ENCODE peak calls at places on chromosomes 5 and 9, in ten cellular contexts. G is HepG2; H is upper lobe of right lung; L is mammary epithelial cell; Q is fibroblast of the aortic adventitia; K is CD8-positive, alpha-beta T cell; R is mesothelial cell of epicardium; W is cardiac muscle cell; E is omental fat pad; F is uterus. I is an unnamed sample.

GRCh38 chr5:175282611-175283225 is 161.3 kb downstream of the DRD1 start:
- DNase-seq in G (no peak), H (no peak), L (no peak), Q (peak), K (no peak), R (no peak), W (no peak), E (no peak), F (no peak), I (no peak)

GRCh38 chr9:110141118-110141797 is 66.7 kb downstream of the C9orf152 start:
- DNase-seq in G (no peak), H (no peak), L (peak), Q (peak), K (no peak), R (no peak), W (no peak), E (peak), F (peak), I (no peak)

GRCh38 chr5:133220851-133221674 is 169.2 kb downstream of the HSPA4 start:
- DNase-seq in G (peak), H (no peak), L (no peak), Q (peak), K (no peak), R (no peak), W (no peak), E (no peak), F (no peak), I (no peak)

GRCh38 chr5:168532471-168532870 is 3.4 kb downstream of the FBLL1 start:
- DNase-seq in G (no peak), H (no peak), L (no peak), Q (no peak), K (no peak), R (no peak), W (no peak), E (no peak), F (no peak), I (no peak)

GRCh38 chr5:38796000-38796738 is 49.6 kb upstream of the OSMR start:
- DNase-seq in G (no peak), H (no peak), L (no peak), Q (peak), K (no peak), R (no peak), W (no peak), E (no peak), F (peak), I (no peak)

GRCh38 chr5:60262576-60263295 is 369.2 kb upstream of the PDE4D start:
- DNase-seq in G (no peak), H (no peak), L (no peak), Q (no peak), K (no peak), R (no peak), W (no peak), E (no peak), F (no peak), I (no peak)

GRCh38 chr5:168282120-168282519 is 9.3 kb upstream of the WWC1 start:
- DNase-seq in G (peak), H (peak), L (no peak), Q (peak), K (no peak), R (no peak), W (no peak), E (no peak), F (no peak), I (no peak)

GRCh38 chr9:8143677-8144076 is 344.1 kb upstream of the DMAC1 start:
- DNase-seq in G (no peak), H (no peak), L (no peak), Q (no peak), K (no peak), R (no peak), W (no peak), E (no peak), F (no peak), I (no peak)

GRCh38 chr5:148542812-148543211 is 111.5 kb downstream of the HTR4 start:
- DNase-seq in G (no peak), H (no peak), L (peak), Q (peak), K (no peak), R (no peak), W (no peak), E (no peak), F (no peak), I (no peak)

GRCh38 chr9:110064721-110065252 is 143.2 kb downstream of the C9orf152 start:
- DNase-seq in G (no peak), H (no peak), L (no peak), Q (no peak), K (no peak), R (no peak), W (no peak), E (no peak), F (no peak), I (no peak)

GRCh38 chr9:81619353-81620008 is 69.9 kb downstream of the TLE1 start:
- DNase-seq in G (no peak), H (no peak), L (no peak), Q (peak), K (no peak), R (no peak), W (no peak), E (no peak), F (no peak), I (no peak)

GRCh38 chr9:13615660-13616615 is 336.4 kb upstream of the MPDZ start:
- DNase-seq in G (no peak), H (no peak), L (no peak), Q (peak), K (no peak), R (no peak), W (no peak), E (no peak), F (no peak), I (no peak)

GRCh38 chr5:174292348-174292747 is 246.8 kb downstream of the NSG2 start:
- DNase-seq in G (no peak), H (no peak), L (no peak), Q (no peak), K (no peak), R (no peak), W (no peak), E (no peak), F (no peak), I (no peak)

GRCh38 chr5:94010814-94011213 is 269.4 kb upstream of the POU5F2 start:
- DNase-seq in G (no peak), H (no peak), L (peak), Q (no peak), K (no peak), R (no peak), W (no peak), E (no peak), F (no peak), I (no peak)

GRCh38 chr9:133320421-133320881 is 15.5 kb downstream of the SURF6 start:
- DNase-seq in G (no peak), H (peak), L (no peak), Q (no peak), K (no peak), R (no peak), W (no peak), E (no peak), F (no peak), I (no peak)

GRCh38 chr9:27715651-27716050 is 142.4 kb upstream of the C9orf72 start:
- DNase-seq in G (no peak), H (no peak), L (no peak), Q (no peak), K (no peak), R (no peak), W (peak), E (no peak), F (no peak), I (no peak)

GRCh38 chr9:116198344-116198743 is 44.8 kb downstream of the PAPPA start:
- DNase-seq in G (no peak), H (no peak), L (peak), Q (peak), K (no peak), R (no peak), W (no peak), E (no peak), F (no peak), I (no peak)

GRCh38 chr9:137682431-137682991 is 63.7 kb downstream of the EHMT1 start:
- DNase-seq in G (no peak), H (no peak), L (no peak), Q (no peak), K (no peak), R (no peak), W (peak), E (no peak), F (no peak), I (peak)
- TF ChIP-seq CTCF in G (no peak), H (no peak), L (no peak), Q (no peak), K (no peak), R (no peak), W (no peak), E (no peak), F (no peak), I (no peak)

GRCh38 chr9:82808478-82808877 is 254.5 kb downstream of the RASEF start:
- DNase-seq in G (no peak), H (no peak), L (no peak), Q (no peak), K (no peak), R (no peak), W (no peak), E (no peak), F (no peak), I (no peak)

GRCh38 chr9:82810902-82811301 is 252.0 kb downstream of the RASEF start:
- DNase-seq in G (no peak), H (no peak), L (peak), Q (peak), K (no peak), R (no peak), W (no peak), E (no peak), F (no peak), I (no peak)

GRCh38 chr9:82799300-82799699 is 263.6 kb downstream of the RASEF start:
- DNase-seq in G (no peak), H (no peak), L (no peak), Q (no peak), K (no peak), R (no peak), W (no peak), E (no peak), F (no peak), I (no peak)

GRCh38 chr9:82805027-82805426 is 257.9 kb downstream of the RASEF start:
- DNase-seq in G (no peak), H (no peak), L (no peak), Q (no peak), K (no peak), R (no peak), W (no peak), E (no peak), F (no peak), I (no peak)
- TF ChIP-seq CTCF in G (no peak), H (no peak), L (no peak), Q (no peak), K (no peak), R (no peak), W (no peak), E (no peak), F (no peak), I (peak)

GRCh38 chr9:97900738-97901565 is 21.3 kb downstream of the TRMO start:
- DNase-seq in G (peak), H (no peak), L (peak), Q (peak), K (no peak), R (no peak), W (peak), E (no peak), F (no peak), I (peak)

GRCh38 chr9:97889941-97890557 is 32.3 kb downstream of the TRMO start:
- DNase-seq in G (no peak), H (peak), L (no peak), Q (peak), K (peak), R (no peak), W (peak), E (peak), F (no peak), I (no peak)

GRCh38 chr9:97891736-97892135 is 30.6 kb downstream of the TRMO start:
- DNase-seq in G (no peak), H (no peak), L (no peak), Q (peak), K (no peak), R (no peak), W (no peak), E (no peak), F (no peak), I (no peak)

GRCh38 chr9:97900103-97900737 is 22.1 kb downstream of the TRMO start:
- DNase-seq in G (no peak), H (no peak), L (no peak), Q (peak), K (no peak), R (no peak), W (no peak), E (no peak), F (no peak), I (no peak)

GRCh38 chr9:97895695-97896332 is 26.5 kb downstream of the TRMO start:
- DNase-seq in G (peak), H (no peak), L (peak), Q (peak), K (no peak), R (no peak), W (no peak), E (no peak), F (no peak), I (no peak)
- TF ChIP-seq CTCF in G (peak), H (no peak), L (peak), Q (no peak), K (no peak), R (no peak), W (peak), E (no peak), F (no peak), I (peak)

GRCh38 chr9:35616681-35617459 is 1.3 kb downstream of the CD72 start:
- DNase-seq in G (no peak), H (peak), L (peak), Q (peak), K (peak), R (peak), W (peak), E (peak), F (peak), I (peak)
- TF ChIP-seq CTCF in G (no peak), H (peak), L (no peak), Q (no peak), K (peak), R (no peak), W (no peak), E (no peak), F (no peak), I (no peak)

GRCh38 chr9:34430843-34431437 is 27.4 kb downstream of the FAM219A start:
- DNase-seq in G (peak), H (no peak), L (peak), Q (peak), K (no peak), R (peak), W (peak), E (no peak), F (peak), I (no peak)
- TF ChIP-seq CTCF in G (no peak), H (no peak), L (no peak), Q (no peak), K (no peak), R (no peak), W (no peak), E (no peak), F (no peak), I (no peak)

GRCh38 chr9:89427621-89428221 is 70.2 kb downstream of the SEMA4D start:
- DNase-seq in G (no peak), H (no peak), L (no peak), Q (no peak), K (no peak), R (no peak), W (no peak), E (no peak), F (no peak), I (no peak)
- TF ChIP-seq CTCF in G (no peak), H (no peak), L (no peak), Q (no peak), K (no peak), R (no peak), W (no peak), E (no peak), F (no peak), I (no peak)

GRCh38 chr5:53552561-53552960 is 7.9 kb upstream of the NDUFS4 start:
- DNase-seq in G (no peak), H (no peak), L (no peak), Q (peak), K (no peak), R (no peak), W (no peak), E (no peak), F (no peak), I (no peak)

GRCh38 chr5:53545744-53546143 is 14.7 kb upstream of the NDUFS4 start:
- DNase-seq in G (no peak), H (no peak), L (no peak), Q (no peak), K (no peak), R (no peak), W (no peak), E (no peak), F (no peak), I (no peak)

GRCh38 chr5:53554444-53554843 is 6.0 kb upstream of the NDUFS4 start:
- DNase-seq in G (no peak), H (no peak), L (no peak), Q (no peak), K (no peak), R (no peak), W (no peak), E (no peak), F (no peak), I (no peak)

GRCh38 chr5:53547226-53547625 is 13.2 kb upstream of the NDUFS4 start:
- DNase-seq in G (no peak), H (no peak), L (no peak), Q (no peak), K (no peak), R (no peak), W (no peak), E (no peak), F (no peak), I (no peak)

DNA sequence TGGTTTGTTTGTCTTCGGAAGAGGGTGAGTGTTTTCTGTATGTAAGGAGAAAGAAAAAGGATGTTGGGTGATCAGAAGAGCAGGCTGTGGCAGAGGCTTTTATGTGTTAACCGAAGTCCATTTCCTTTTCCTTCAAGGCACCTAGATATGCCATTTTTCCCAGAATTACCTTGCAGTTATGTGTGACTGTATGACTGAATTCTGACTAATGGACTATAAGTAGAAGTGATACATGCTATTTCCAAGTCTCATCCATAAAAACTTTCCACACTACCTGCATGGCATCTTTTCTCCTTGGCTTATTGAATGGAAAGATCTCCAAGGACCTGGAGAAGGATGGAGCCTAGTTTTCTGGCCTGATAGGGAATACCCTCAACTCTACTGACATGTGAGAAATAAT is 10.6 kb upstream of the NDUFS4 start:
- DNase-seq in G (no peak), H (no peak), L (no peak), Q (no peak), K (no peak), R (no peak), W (no peak), E (no peak), F (no peak), I (no peak)
- TF ChIP-seq CTCF in G (no peak), H (no peak), L (no peak), Q (no peak), K (no peak), R (no peak), W (no peak), E (no peak), F (no peak), I (no peak)

GRCh38 chr5:112604741-112605390 is 132.8 kb upstream of the APC start:
- DNase-seq in G (peak), H (no peak), L (no peak), Q (no peak), K (no peak), R (no peak), W (peak), E (no peak), F (no peak), I (no peak)
- TF ChIP-seq CTCF in G (peak), H (no peak), L (no peak), Q (no peak), K (no peak), R (no peak), W (peak), E (no peak), F (no peak), I (peak)

GRCh38 chr5:138972230-138972629 is 97.1 kb upstream of the LRRTM2 start:
- DNase-seq in G (no peak), H (no peak), L (no peak), Q (peak), K (no peak), R (no peak), W (no peak), E (no peak), F (no peak), I (no peak)
- TF ChIP-seq CTCF in G (no peak), H (no peak), L (no peak), Q (no peak), K (no peak), R (no peak), W (no peak), E (no peak), F (no peak), I (no peak)

GRCh38 chr9:85178486-85178885 is 509.0 kb downstream of the NTRK2 start:
- DNase-seq in G (no peak), H (no peak), L (peak), Q (no peak), K (no peak), R (no peak), W (peak), E (no peak), F (no peak), I (no peak)

GRCh38 chr9:85185486-85186217 is 516.1 kb downstream of the NTRK2 start:
- DNase-seq in G (no peak), H (no peak), L (no peak), Q (no peak), K (no peak), R (no peak), W (no peak), E (no peak), F (no peak), I (no peak)

GRCh38 chr9:85186218-85186585 is 516.7 kb downstream of the NTRK2 start:
- DNase-seq in G (no peak), H (no peak), L (no peak), Q (no peak), K (no peak), R (no peak), W (no peak), E (no peak), F (no peak), I (no peak)

DNA sequence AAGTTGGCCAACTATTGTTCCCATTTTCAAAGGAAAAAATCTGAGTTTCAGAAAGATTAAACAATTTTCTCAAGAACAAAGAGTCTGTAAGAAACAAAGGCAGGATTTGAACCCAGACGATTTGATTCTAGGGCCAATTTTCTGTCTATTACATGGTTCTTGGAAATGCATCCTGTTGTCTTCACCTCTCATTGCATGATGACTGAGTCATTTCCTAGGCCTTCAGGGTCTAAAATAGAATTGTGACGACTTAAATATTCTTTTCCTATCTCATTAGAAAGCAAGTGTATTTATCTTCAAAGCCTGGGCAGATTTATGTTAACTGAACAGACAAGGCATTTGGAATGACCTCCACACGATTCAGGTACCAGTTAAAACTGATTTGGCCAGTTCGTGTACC is 512.9 kb downstream of the NTRK2 start:
- DNase-seq in G (no peak), H (no peak), L (peak), Q (peak), K (no peak), R (no peak), W (no peak), E (no peak), F (no peak), I (no peak)
- TF ChIP-seq CTCF in G (no peak), H (no peak), L (no peak), Q (no peak), K (no peak), R (no peak), W (no peak), E (no peak), F (no peak), I (no peak)